ENCODE peak calls at places on chromosomes 7 and 10, in seven cellular contexts. One of them, this sample, is unnamed.

GRCh38 chr10:87651801-87652200 is 7.9 kb upstream of the PAPSS2 start:
- DNase-seq in cardiac fibroblast: no peak
- DNase-seq in neural progenitor cell: peak
- DNase-seq in GM10248: no peak
- DNase-seq in epithelial cell of proximal tubule: no peak
- DNase-seq in A549: no peak
- DNase-seq in nephron progenitor cell: no peak
- DNase-seq in this sample: no peak

GRCh38 chr7:132386249-132386681 is 190.0 kb downstream of the PLXNA4 start:
- DNase-seq in cardiac fibroblast: peak
- DNase-seq in neural progenitor cell: no peak
- DNase-seq in GM10248: no peak
- DNase-seq in epithelial cell of proximal tubule: no peak
- DNase-seq in A549: no peak
- DNase-seq in nephron progenitor cell: peak
- DNase-seq in this sample: peak

GRCh38 chr10:3775671-3776551 is 9.1 kb downstream of the KLF6 start:
- DNase-seq in cardiac fibroblast: peak
- DNase-seq in neural progenitor cell: peak
- DNase-seq in GM10248: no peak
- DNase-seq in epithelial cell of proximal tubule: no peak
- DNase-seq in A549: no peak
- DNase-seq in nephron progenitor cell: no peak
- DNase-seq in this sample: no peak

GRCh38 chr7:44538798-44539668 is 2.1 kb downstream of the NPC1L1 start:
- DNase-seq in cardiac fibroblast: no peak
- DNase-seq in neural progenitor cell: no peak
- DNase-seq in GM10248: peak
- DNase-seq in epithelial cell of proximal tubule: no peak
- DNase-seq in A549: no peak
- DNase-seq in nephron progenitor cell: no peak
- DNase-seq in this sample: no peak

GRCh38 chr10:36564433-36564832 is 561.0 kb upstream of the ANKRD30A start:
- DNase-seq in cardiac fibroblast: no peak
- DNase-seq in neural progenitor cell: no peak
- DNase-seq in GM10248: no peak
- DNase-seq in epithelial cell of proximal tubule: no peak
- DNase-seq in A549: no peak
- DNase-seq in nephron progenitor cell: no peak
- DNase-seq in this sample: no peak

GRCh38 chr10:116850058-116850611 is 836 bp downstream of the ENO4 start:
- DNase-seq in cardiac fibroblast: no peak
- DNase-seq in neural progenitor cell: no peak
- DNase-seq in GM10248: no peak
- DNase-seq in epithelial cell of proximal tubule: no peak
- DNase-seq in A549: no peak
- DNase-seq in nephron progenitor cell: no peak
- DNase-seq in this sample: no peak

GRCh38 chr10:50385610-50386009 is 134.3 kb upstream of the ASAH2 start:
- DNase-seq in cardiac fibroblast: peak
- DNase-seq in neural progenitor cell: no peak
- DNase-seq in GM10248: no peak
- DNase-seq in epithelial cell of proximal tubule: peak
- DNase-seq in A549: no peak
- DNase-seq in nephron progenitor cell: no peak
- DNase-seq in this sample: no peak

GRCh38 chr7:76998263-76998666 is 33.9 kb downstream of the SPDYE17 start:
- DNase-seq in cardiac fibroblast: no peak
- DNase-seq in neural progenitor cell: no peak
- DNase-seq in GM10248: no peak
- DNase-seq in epithelial cell of proximal tubule: no peak
- DNase-seq in A549: no peak
- DNase-seq in nephron progenitor cell: no peak
- DNase-seq in this sample: no peak

GRCh38 chr10:114243661-114244060 is 4.6 kb downstream of the VWA2 start:
- DNase-seq in cardiac fibroblast: no peak
- DNase-seq in neural progenitor cell: no peak
- DNase-seq in GM10248: no peak
- DNase-seq in epithelial cell of proximal tubule: no peak
- DNase-seq in A549: no peak
- DNase-seq in nephron progenitor cell: no peak
- DNase-seq in this sample: no peak

GRCh38 chr10:114244126-114244525 is 5.1 kb downstream of the VWA2 start:
- DNase-seq in cardiac fibroblast: no peak
- DNase-seq in neural progenitor cell: no peak
- DNase-seq in GM10248: no peak
- DNase-seq in epithelial cell of proximal tubule: no peak
- DNase-seq in A549: no peak
- DNase-seq in nephron progenitor cell: no peak
- DNase-seq in this sample: no peak

GRCh38 chr10:114239994-114240345 is 916 bp downstream of the VWA2 start:
- DNase-seq in cardiac fibroblast: no peak
- DNase-seq in neural progenitor cell: peak
- DNase-seq in GM10248: no peak
- DNase-seq in epithelial cell of proximal tubule: no peak
- DNase-seq in A549: no peak
- DNase-seq in nephron progenitor cell: peak
- DNase-seq in this sample: no peak

GRCh38 chr10:114242235-114242634 is 3.2 kb downstream of the VWA2 start:
- DNase-seq in cardiac fibroblast: no peak
- DNase-seq in neural progenitor cell: no peak
- DNase-seq in GM10248: no peak
- DNase-seq in epithelial cell of proximal tubule: no peak
- DNase-seq in A549: no peak
- DNase-seq in nephron progenitor cell: no peak
- DNase-seq in this sample: no peak

DNA sequence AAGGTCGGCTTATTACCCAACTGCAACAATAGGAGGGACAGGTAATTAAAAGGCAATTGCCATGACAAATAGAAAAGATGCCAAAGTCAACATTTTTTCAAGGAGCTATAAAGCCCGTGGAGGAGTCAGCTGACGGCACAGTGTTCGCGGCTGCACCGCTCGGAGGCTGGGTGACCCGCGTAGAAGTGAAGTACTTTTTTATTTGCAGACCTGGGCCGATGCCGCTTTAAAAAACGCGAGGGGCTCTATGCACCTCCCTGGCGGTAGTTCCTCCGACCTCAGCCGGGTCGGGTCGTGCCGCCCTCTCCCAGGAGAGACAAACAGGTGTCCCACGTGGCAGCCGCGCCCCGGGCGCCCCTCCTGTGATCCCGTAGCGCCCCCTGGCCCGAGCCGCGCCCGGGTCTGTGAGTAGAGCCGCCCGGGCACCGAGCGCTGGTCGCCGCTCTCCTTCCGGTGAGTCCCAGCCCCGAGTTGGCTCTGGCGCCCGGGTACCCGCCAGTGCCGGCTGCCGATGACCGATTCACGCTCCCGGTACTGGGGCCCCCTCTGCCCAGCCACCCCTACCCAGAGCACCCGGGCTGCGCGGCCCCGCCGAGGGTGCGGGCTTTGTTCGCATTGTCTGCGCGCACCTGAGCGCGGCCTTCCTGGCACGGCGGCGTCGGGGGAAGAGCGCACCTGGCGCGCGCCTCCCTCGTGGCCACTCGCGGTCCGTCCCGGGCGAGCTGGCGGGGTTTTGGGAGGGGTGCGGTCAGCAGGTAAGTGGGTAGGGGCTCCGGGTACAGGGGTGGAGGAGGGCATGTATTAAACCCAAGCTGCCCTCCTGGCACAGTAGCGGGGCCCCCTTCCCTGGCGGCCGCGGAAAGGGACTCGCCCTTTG is at the start of gene VWA2:
- DNase-seq in cardiac fibroblast: no peak
- DNase-seq in neural progenitor cell: peak
- DNase-seq in GM10248: peak
- DNase-seq in epithelial cell of proximal tubule: no peak
- DNase-seq in A549: peak
- DNase-seq in nephron progenitor cell: peak
- DNase-seq in this sample: peak
- TF ChIP-seq CTCF in cardiac fibroblast: no peak
- TF ChIP-seq CTCF in neural progenitor cell: peak
- TF ChIP-seq CTCF in GM10248: peak
- TF ChIP-seq CTCF in epithelial cell of proximal tubule: peak
- TF ChIP-seq CTCF in A549: no peak
- TF ChIP-seq CTCF in nephron progenitor cell: peak
- TF ChIP-seq CTCF in this sample: no peak

DNA sequence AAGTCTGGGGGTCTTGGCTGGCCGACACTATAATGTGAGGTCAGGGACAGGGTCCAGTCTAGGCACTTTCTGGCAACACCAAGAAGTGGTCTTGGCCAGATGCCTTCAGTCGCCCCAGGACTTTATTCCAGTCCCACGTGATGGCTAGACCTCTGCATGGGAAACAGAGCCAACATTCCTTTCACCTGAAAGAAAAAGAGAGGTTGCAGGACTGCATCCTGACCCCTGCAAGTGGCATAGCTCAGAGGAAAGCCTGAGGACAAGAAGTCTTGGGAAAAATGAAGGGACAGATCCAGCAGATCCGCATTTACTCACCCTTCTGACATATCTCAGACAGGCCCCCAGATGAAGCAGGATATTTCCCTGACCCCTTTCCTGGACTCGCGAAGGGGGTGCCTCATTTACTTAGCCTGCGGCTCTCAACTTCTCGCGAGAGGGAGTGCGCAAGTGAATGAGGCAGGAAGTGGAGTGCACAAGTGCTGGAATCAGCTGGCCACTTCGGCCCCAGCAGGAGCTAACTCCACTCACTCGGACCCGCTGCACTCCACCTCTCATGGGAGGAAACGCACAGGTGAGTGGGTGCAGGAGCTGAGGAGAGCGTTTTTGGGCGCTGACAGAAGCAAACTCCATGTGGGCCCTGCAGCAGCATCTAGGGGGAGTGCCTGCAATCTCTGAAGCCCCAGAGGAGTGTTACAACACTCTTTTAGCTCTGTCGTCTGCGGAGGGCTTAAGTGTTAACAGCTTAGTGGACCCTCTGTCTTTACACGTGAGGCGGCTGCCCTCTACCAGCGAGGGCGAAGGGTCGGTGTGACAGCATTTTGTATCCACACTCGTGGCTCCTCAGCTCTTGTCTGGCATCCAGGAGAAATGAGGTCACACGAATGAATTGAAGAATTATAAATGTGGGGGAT is 916.2 kb upstream of the GHITM start:
- DNase-seq in cardiac fibroblast: no peak
- DNase-seq in neural progenitor cell: peak
- DNase-seq in GM10248: no peak
- DNase-seq in epithelial cell of proximal tubule: no peak
- DNase-seq in A549: no peak
- DNase-seq in nephron progenitor cell: no peak
- DNase-seq in this sample: no peak
- TF ChIP-seq CTCF in cardiac fibroblast: no peak
- TF ChIP-seq CTCF in neural progenitor cell: no peak
- TF ChIP-seq CTCF in GM10248: no peak
- TF ChIP-seq CTCF in epithelial cell of proximal tubule: no peak
- TF ChIP-seq CTCF in A549: no peak
- TF ChIP-seq CTCF in nephron progenitor cell: no peak
- TF ChIP-seq CTCF in this sample: no peak

DNA sequence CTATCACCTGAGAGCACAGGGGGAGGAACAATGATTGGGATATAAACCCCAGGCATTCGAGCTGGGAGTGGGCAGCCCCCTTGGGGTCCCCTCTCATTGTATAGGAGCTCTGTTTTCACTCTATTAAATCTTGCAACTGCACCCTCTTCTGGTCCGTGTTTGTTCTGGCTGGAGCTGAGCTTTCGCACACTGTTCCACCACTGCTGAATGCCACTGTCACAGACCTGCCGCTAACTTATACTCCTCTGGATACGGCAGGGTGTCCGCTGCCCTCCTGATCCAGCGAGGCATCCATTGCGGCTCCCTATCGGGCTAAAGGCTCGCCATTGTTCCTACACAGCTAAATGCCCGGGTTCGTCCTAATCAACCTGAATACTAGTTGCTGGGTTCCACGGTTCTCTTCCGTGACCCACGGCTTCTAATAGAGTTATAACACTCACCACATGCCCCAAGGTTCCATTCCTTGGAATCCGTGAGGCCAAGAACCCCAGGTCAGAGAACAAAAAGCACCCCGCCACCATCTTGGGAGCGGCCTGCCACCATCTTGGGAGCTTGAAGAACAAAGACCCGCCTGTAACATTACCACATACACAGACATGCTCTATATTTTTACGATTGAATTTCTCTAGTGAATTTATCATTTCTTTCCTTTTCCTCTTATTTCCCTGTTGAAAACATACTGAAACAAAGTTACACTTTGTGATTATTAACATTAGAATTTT is 9.0 kb downstream of the ZWINT start:
- DNase-seq in cardiac fibroblast: no peak
- DNase-seq in neural progenitor cell: peak
- DNase-seq in GM10248: no peak
- DNase-seq in epithelial cell of proximal tubule: no peak
- DNase-seq in A549: no peak
- DNase-seq in nephron progenitor cell: no peak
- DNase-seq in this sample: no peak
- TF ChIP-seq CTCF in cardiac fibroblast: no peak
- TF ChIP-seq CTCF in neural progenitor cell: peak
- TF ChIP-seq CTCF in GM10248: no peak
- TF ChIP-seq CTCF in epithelial cell of proximal tubule: no peak
- TF ChIP-seq CTCF in A549: no peak
- TF ChIP-seq CTCF in nephron progenitor cell: no peak
- TF ChIP-seq CTCF in this sample: no peak

GRCh38 chr7:80921130-80921529 is 2.3 kb upstream of the SEMA3C start:
- DNase-seq in cardiac fibroblast: peak
- DNase-seq in neural progenitor cell: no peak
- DNase-seq in GM10248: no peak
- DNase-seq in epithelial cell of proximal tubule: no peak
- DNase-seq in A549: no peak
- DNase-seq in nephron progenitor cell: no peak
- DNase-seq in this sample: no peak

GRCh38 chr7:80918406-80918805 is 445 bp downstream of the SEMA3C start:
- DNase-seq in cardiac fibroblast: peak
- DNase-seq in neural progenitor cell: peak
- DNase-seq in GM10248: peak
- DNase-seq in epithelial cell of proximal tubule: no peak
- DNase-seq in A549: no peak
- DNase-seq in nephron progenitor cell: peak
- DNase-seq in this sample: no peak

GRCh38 chr7:80918909-80919721 is at the start of gene SEMA3C:
- DNase-seq in cardiac fibroblast: peak
- DNase-seq in neural progenitor cell: peak
- DNase-seq in GM10248: peak
- DNase-seq in epithelial cell of proximal tubule: peak
- DNase-seq in A549: peak
- DNase-seq in nephron progenitor cell: peak
- DNase-seq in this sample: peak

GRCh38 chr7:80922254-80923049 is 3.6 kb upstream of the SEMA3C start:
- DNase-seq in cardiac fibroblast: no peak
- DNase-seq in neural progenitor cell: no peak
- DNase-seq in GM10248: no peak
- DNase-seq in epithelial cell of proximal tubule: no peak
- DNase-seq in A549: no peak
- DNase-seq in nephron progenitor cell: no peak
- DNase-seq in this sample: no peak

GRCh38 chr7:80916770-80917681 is 1.8 kb downstream of the SEMA3C start:
- DNase-seq in cardiac fibroblast: peak
- DNase-seq in neural progenitor cell: no peak
- DNase-seq in GM10248: no peak
- DNase-seq in epithelial cell of proximal tubule: peak
- DNase-seq in A549: peak
- DNase-seq in nephron progenitor cell: no peak
- DNase-seq in this sample: no peak
- TF ChIP-seq CTCF in cardiac fibroblast: peak
- TF ChIP-seq CTCF in neural progenitor cell: peak
- TF ChIP-seq CTCF in GM10248: no peak
- TF ChIP-seq CTCF in epithelial cell of proximal tubule: peak
- TF ChIP-seq CTCF in A549: peak
- TF ChIP-seq CTCF in nephron progenitor cell: peak
- TF ChIP-seq CTCF in this sample: no peak

GRCh38 chr10:6647811-6648526 is 67.9 kb upstream of the PRKCQ start:
- DNase-seq in cardiac fibroblast: no peak
- DNase-seq in neural progenitor cell: peak
- DNase-seq in GM10248: peak
- DNase-seq in epithelial cell of proximal tubule: no peak
- DNase-seq in A549: peak
- DNase-seq in nephron progenitor cell: peak
- DNase-seq in this sample: no peak
- TF ChIP-seq CTCF in cardiac fibroblast: peak
- TF ChIP-seq CTCF in neural progenitor cell: peak
- TF ChIP-seq CTCF in GM10248: peak
- TF ChIP-seq CTCF in epithelial cell of proximal tubule: peak
- TF ChIP-seq CTCF in A549: peak
- TF ChIP-seq CTCF in nephron progenitor cell: peak
- TF ChIP-seq CTCF in this sample: peak

This sample was measured in glutamatergic neuron.